ENCODE peak calls at places on chromosomes 6 and 20, in ten cellular contexts. J is AG04450, I is epithelial cell of proximal tubule, M is omental fat pad, O is left ventricle myocardium inferior, U is gastrocnemius medialis, K is endothelial cell, C is hepatocyte, Q is mammary epithelial cell, T is natural killer cell. F is an unnamed sample.

GRCh38 chr6:106300944-106301343 is 24.6 kb downstream of the ATG5 start:
- DNase-seq in J (peak; percentile 21), I (no peak), M (no peak), O (no peak), U (no peak), K (no peak), C (peak; percentile 43), Q (peak; percentile 42), T (no peak), F (no peak)

GRCh38 chr6:11847515-11848244 is 69.1 kb upstream of the ADTRP start:
- DNase-seq in J (no peak), I (no peak), M (no peak), O (no peak), U (no peak), K (no peak), C (peak; percentile 20), Q (no peak), T (no peak), F (no peak)

GRCh38 chr6:28977351-28978136 is 27.6 kb downstream of the ZNF311 start:
- DNase-seq in J (no peak), I (no peak), M (no peak), O (no peak), U (no peak), K (no peak), C (peak; percentile 19), Q (peak; percentile 74), T (no peak), F (no peak)

GRCh38 chr20:56259948-56260347 is 11.4 kb downstream of the MC3R start:
- DNase-seq in J (no peak), I (no peak), M (no peak), O (no peak), U (no peak), K (no peak), C (no peak), Q (peak; percentile 11), T (no peak), F (no peak)

GRCh38 chr6:20715135-20715806 is 181.0 kb downstream of the CDKAL1 start:
- DNase-seq in J (no peak), I (no peak), M (no peak), O (no peak), U (no peak), K (no peak), C (no peak), Q (no peak), T (no peak), F (no peak)

GRCh38 chr6:157280947-157281346 is 42.4 kb downstream of the TMEM242 start:
- DNase-seq in J (no peak), I (no peak), M (no peak), O (no peak), U (no peak), K (no peak), C (no peak), Q (no peak), T (no peak), F (no peak)

GRCh38 chr6:136971609-136972008 is 49.5 kb downstream of the SLC35D3 start:
- DNase-seq in J (no peak), I (no peak), M (no peak), O (no peak), U (no peak), K (no peak), C (no peak), Q (no peak), T (no peak), F (no peak)

GRCh38 chr20:44728835-44729342 is 13.7 kb downstream of the CCN5 start:
- DNase-seq in J (no peak), I (peak; percentile 85), M (no peak), O (peak; percentile 64), U (peak; percentile 86), K (no peak), C (peak; percentile 71), Q (peak; percentile 98), T (no peak), F (peak; percentile 79)

GRCh38 chr20:4341804-4342560 is 326.6 kb upstream of the RNF24 start:
- DNase-seq in J (peak; percentile 10), I (peak; percentile 1), M (no peak), O (no peak), U (no peak), K (no peak), C (peak; percentile 36), Q (peak; percentile 83), T (no peak), F (peak; percentile 42)

GRCh38 chr6:114541794-114542193 is 199.0 kb upstream of the HS3ST5 start:
- DNase-seq in J (no peak), I (no peak), M (no peak), O (no peak), U (no peak), K (no peak), C (no peak), Q (no peak), T (no peak), F (no peak)

GRCh38 chr6:5695260-5696245 is 311.2 kb downstream of the NRN1 start:
- DNase-seq in J (no peak), I (peak; percentile 50), M (no peak), O (no peak), U (no peak), K (no peak), C (no peak), Q (peak; percentile 55), T (no peak), F (peak; percentile 84)

GRCh38 chr6:37036146-37036545 is 30.7 kb downstream of the FGD2 start:
- DNase-seq in J (no peak), I (no peak), M (no peak), O (no peak), U (no peak), K (no peak), C (no peak), Q (no peak), T (no peak), F (no peak)
- TF ChIP-seq CTCF in J (no peak), I (no peak), M (no peak), O (no peak), U (no peak), K (no peak), C (no peak), Q (no peak), T (no peak), F (no peak)

DNA sequence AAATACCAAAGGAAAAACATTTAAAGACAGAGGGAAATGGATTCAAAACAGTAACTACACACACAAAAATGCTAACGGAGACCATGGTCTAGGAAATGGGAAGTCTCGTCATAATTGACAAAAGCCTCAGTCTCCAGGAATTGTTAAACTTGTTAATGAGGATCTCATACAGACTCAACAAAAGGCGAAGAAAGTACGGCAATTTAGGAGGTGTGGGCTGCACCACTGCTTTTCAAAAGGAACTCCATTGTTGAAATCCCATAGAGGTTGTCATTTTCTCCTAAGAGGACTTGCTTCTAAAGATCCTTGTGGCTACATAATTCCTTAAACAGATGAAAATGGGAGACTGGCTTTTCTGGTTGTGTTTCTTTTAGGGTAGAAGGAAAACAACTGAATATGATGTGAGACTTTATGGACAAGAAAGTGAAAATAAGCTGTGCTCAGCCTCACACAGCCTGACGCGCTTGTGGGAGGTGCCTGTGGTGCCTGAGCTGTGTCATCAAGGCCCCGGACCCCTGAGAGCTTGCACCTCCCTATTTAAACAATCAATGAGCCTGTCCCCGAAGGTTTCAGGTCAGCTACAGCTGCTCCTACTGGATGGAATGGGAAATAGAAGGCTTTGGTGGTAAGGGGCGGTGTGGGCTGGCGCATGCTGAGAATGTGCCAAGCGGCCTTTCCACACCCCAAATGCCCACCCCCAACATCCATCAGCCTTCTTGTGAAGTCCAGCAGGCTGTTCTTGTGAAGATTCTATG is 2.5 kb upstream of the CLDN20 start:
- DNase-seq in J (no peak), I (no peak), M (no peak), O (no peak), U (no peak), K (no peak), C (no peak), Q (no peak), T (no peak), F (no peak)
- TF ChIP-seq CTCF in J (no peak), I (peak; percentile 18), M (no peak), O (no peak), U (no peak), K (no peak), C (no peak), Q (no peak), T (no peak), F (no peak)

DNA sequence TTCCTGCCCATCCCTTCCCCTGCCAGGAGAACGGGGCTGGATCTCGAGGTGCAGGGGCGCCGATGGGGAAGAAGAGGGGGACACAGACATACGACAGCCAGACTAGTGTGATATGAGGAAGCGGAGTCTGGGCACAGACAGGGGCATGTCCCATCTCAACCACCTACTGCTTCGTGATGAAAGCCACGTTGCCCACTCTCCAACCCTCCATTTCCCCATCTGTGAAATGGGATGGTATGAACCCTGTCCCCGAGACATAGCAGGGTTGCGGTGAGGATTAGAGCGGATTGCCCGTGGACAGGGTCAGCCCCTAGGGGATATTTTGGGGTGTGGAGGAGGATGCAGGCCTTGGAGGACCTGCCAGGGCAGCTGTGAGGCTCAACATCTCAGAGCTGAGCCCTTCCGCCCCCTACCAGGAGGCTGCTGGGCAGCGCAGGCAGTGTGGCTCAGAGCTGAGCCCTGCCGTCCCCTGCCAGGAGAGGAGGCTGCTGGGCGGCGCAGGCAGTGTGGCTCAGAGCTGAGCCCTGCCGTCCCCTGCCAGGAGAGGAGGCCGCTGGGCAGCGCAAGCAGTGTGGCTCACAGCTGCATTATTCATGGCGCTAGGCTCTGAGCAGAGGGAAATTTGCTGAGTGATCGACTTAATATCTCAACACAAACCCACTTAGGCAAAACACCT is 71.7 kb downstream of the GRM4 start:
- DNase-seq in J (no peak), I (no peak), M (no peak), O (no peak), U (no peak), K (no peak), C (no peak), Q (no peak), T (no peak), F (no peak)
- TF ChIP-seq CTCF in J (no peak), I (no peak), M (no peak), O (no peak), U (no peak), K (no peak), C (no peak), Q (no peak), T (no peak), F (no peak)

GRCh38 chr6:131523988-131524673 is 48.9 kb upstream of the ARG1 start:
- DNase-seq in J (no peak), I (no peak), M (no peak), O (no peak), U (no peak), K (no peak), C (no peak), Q (no peak), T (no peak), F (no peak)

GRCh38 chr6:131524695-131525336 is 48.2 kb upstream of the ARG1 start:
- DNase-seq in J (no peak), I (no peak), M (no peak), O (no peak), U (no peak), K (no peak), C (no peak), Q (no peak), T (peak; percentile 36), F (no peak)

DNA sequence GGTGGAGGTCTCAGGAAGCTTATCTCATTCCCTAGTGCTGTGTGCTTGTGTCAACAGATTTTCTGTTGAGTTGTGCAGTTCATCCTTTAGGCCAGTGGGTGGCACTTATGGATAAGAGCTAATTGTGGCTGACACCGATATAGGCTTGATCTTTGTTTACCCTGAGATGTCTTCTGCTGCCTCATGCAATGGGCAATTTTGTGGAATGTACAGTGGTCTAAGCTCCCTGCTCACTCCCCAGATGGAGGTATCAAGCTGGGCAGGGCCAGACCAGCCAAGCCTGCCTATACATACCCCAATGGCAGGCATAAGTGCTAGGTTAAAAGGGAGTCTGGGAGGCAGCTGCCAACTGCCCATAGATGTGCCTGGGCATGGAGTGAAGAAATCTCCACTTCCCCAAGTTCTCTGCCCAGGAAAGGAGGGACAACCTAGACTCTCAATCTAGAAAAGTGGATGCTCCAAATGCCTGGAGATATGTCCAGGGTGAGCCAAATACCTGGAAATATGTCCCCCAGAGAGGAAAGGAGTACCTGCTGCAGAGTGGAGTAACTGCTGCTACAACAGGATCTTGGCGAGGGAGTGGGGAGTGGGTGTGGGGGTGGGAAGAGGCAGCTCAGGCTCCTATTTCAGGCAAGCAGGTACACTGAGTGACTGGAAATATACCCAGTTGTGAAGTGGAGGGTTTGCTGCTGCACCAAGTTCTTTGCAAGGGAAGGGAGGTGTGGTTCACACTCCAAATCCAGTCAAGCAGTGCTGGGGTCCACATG is 53.2 kb upstream of the ARG1 start:
- DNase-seq in J (no peak), I (no peak), M (no peak), O (no peak), U (no peak), K (peak; percentile 42), C (peak; percentile 61), Q (peak; percentile 29), T (no peak), F (no peak)
- TF ChIP-seq CTCF in J (peak; percentile 67), I (peak; percentile 64), M (no peak), O (peak; percentile 49), U (no peak), K (peak; percentile 64), C (peak; percentile 37), Q (peak; percentile 45), T (peak; percentile 72), F (peak; percentile 64)

F was measured in AG04449.